ENCODE peak calls at places on chromosomes 1 and 21, in ten cellular contexts. X is SHP77 treated with DMSO at 0.1 percent for 48 hours; C is NCI-H1105 treated with DMSO at 0.1 percent for 48 hours; I is Right ventricle myocardium superior; U is putamen; K is activated naive CD8-positive, alpha-beta T cell treated with anti-CD3 and anti-CD28 coated beads for 36 hours; R is prostate gland; Z is mammary epithelial cell; H is hippocampal formation; P is left cardiac atrium. L is an unnamed sample.
A peak's percentile ranks its signal among the peaks of the same experiment; 100 is the strongest.

GRCh38 chr1:50348449-50349241 is 74.6 kb downstream of the DMRTA2 start:
- DNase-seq in H (peak; percentile 8), U (peak; percentile 52), I (no peak), X (no peak), R (peak; percentile 65), P (peak; percentile 40), K (peak; percentile 15), C (peak; percentile 78), Z (peak; percentile 59), L (peak; percentile 82)

GRCh38 chr21:44012474-44013379 is 618 bp downstream of the TRAPPC10 start:
- DNase-seq in P (peak; percentile 70), R (peak; percentile 30), U (peak; percentile 58), X (no peak), Z (peak; percentile 40), K (peak; percentile 91), I (peak; percentile 79), C (peak; percentile 51), H (peak; percentile 69), L (peak; percentile 86)

GRCh38 chr1:207789792-207790787 is 38.2 kb downstream of the CD46 start:
- DNase-seq in R (no peak), K (no peak), P (no peak), I (no peak), H (no peak), Z (peak; percentile 52), C (no peak), X (no peak), U (no peak), L (no peak)

GRCh38 chr1:32742956-32743355 is 40.4 kb upstream of the SYNC start:
- DNase-seq in H (no peak), Z (peak; percentile 41), U (no peak), P (peak; percentile 29), X (no peak), C (no peak), R (no peak), I (no peak), K (no peak), L (no peak)

GRCh38 chr1:32984829-32985310 is 20.3 kb upstream of the RNF19B start:
- DNase-seq in K (no peak), P (no peak), I (no peak), R (no peak), U (no peak), Z (no peak), H (no peak), C (no peak), X (no peak), L (no peak)

GRCh38 chr1:155017021-155017945 is 14.7 kb downstream of the ZBTB7B start:
- DNase-seq in X (peak; percentile 87), U (peak; percentile 85), Z (peak; percentile 99), P (peak; percentile 91), R (peak; percentile 84), H (peak; percentile 84), I (peak; percentile 94), C (peak; percentile 66), K (peak; percentile 93), L (peak; percentile 97)

GRCh38 chr1:245855846-245856730 is 651.0 kb downstream of the SMYD3 start:
- DNase-seq in K (no peak), X (no peak), Z (peak; percentile 4), C (no peak), H (no peak), U (no peak), R (no peak), P (no peak), I (no peak), L (no peak)

GRCh38 chr1:33288976-33289857 is 31.7 kb downstream of the A3GALT2 start:
- DNase-seq in K (no peak), H (no peak), X (no peak), P (no peak), U (no peak), C (no peak), Z (no peak), I (peak; percentile 38), R (no peak), L (no peak)

GRCh38 chr1:228284521-228284920 is 76.7 kb downstream of the OBSCN start:
- DNase-seq in P (peak; percentile 12), R (no peak), U (no peak), H (no peak), C (no peak), I (no peak), X (no peak), K (no peak), Z (no peak), L (no peak)

GRCh38 chr21:17690078-17690494 is 77.4 kb upstream of the BTG3 start:
- DNase-seq in P (no peak), I (no peak), R (no peak), H (no peak), U (no peak), X (no peak), C (no peak), Z (peak; percentile 45), K (no peak), L (no peak)

GRCh38 chr1:22196641-22197040 is 53.7 kb upstream of the WNT4 start:
- DNase-seq in C (no peak), P (no peak), H (no peak), U (no peak), I (no peak), X (no peak), Z (no peak), R (no peak), K (no peak), L (no peak)

GRCh38 chr21:25826652-25827051 is 91.9 kb downstream of the GABPA start:
- DNase-seq in H (no peak), R (no peak), I (no peak), Z (no peak), P (no peak), C (no peak), K (no peak), U (no peak), X (no peak), L (no peak)

GRCh38 chr1:96478228-96478627 is 243.4 kb upstream of the PTBP2 start:
- DNase-seq in P (no peak), X (no peak), U (no peak), R (no peak), K (no peak), C (no peak), H (no peak), I (no peak), Z (no peak), L (no peak)

GRCh38 chr1:184982002-184982954 is 8.0 kb upstream of the NIBAN1 start:
- DNase-seq in R (peak; percentile 77), U (peak; percentile 19), K (peak; percentile 70), H (peak; percentile 27), I (peak; percentile 86), X (peak; percentile 43), C (peak; percentile 78), Z (peak; percentile 58), P (peak; percentile 83), L (peak; percentile 75)

GRCh38 chr1:43232071-43232470 is 37.7 kb upstream of the TMEM125 start:
- DNase-seq in C (no peak), K (no peak), H (no peak), Z (peak; percentile 51), I (no peak), P (peak; percentile 39), R (no peak), X (no peak), U (no peak), L (no peak)

GRCh38 chr1:154174654-154175053 is 17.2 kb downstream of the TPM3 start:
- DNase-seq in H (no peak), Z (no peak), P (no peak), C (no peak), X (no peak), R (no peak), I (no peak), K (no peak), U (no peak), L (no peak)

GRCh38 chr1:232950919-232951579 is 638 bp downstream of the NTPCR start:
- DNase-seq in K (peak; percentile 14), C (peak; percentile 30), X (peak; percentile 2), R (peak; percentile 9), I (no peak), H (no peak), U (no peak), P (no peak), Z (peak; percentile 25), L (peak; percentile 61)

GRCh38 chr21:33944185-33944763 is 28.7 kb upstream of the ATP5PO start:
- DNase-seq in P (no peak), Z (no peak), R (no peak), C (no peak), U (no peak), H (no peak), I (no peak), K (no peak), X (no peak), L (no peak)

GRCh38 chr1:228344631-228345072 is 62.0 kb downstream of the TRIM11 start:
- DNase-seq in I (no peak), X (no peak), P (no peak), U (no peak), K (no peak), H (no peak), Z (peak; percentile 5), R (no peak), C (no peak), L (no peak)

GRCh38 chr1:226479432-226479831 is 69.1 kb upstream of the STUM start:
- DNase-seq in I (no peak), P (no peak), H (no peak), Z (peak; percentile 34), R (peak; percentile 26), X (no peak), K (no peak), C (no peak), U (no peak), L (no peak)

L was measured in KBM-7.